ENCODE peak calls at places on chromosomes 13 and 19, in nine cellular contexts. K is stimulated activated CD4-positive, alpha-beta T cell treated with anti-CD3 and anti-CD28 coated beads, Interleukin-4, amount 100 ng/mL, for 1 hour; W is esophagus squamous epithelium; T is HT-29; S is bronchial epithelial cell; M is spleen; Z is Right ventricle myocardium superior; P is type B pancreatic cell; F is WTC11. B is an unnamed sample.

GRCh38 chr13:30257433-30258099 is 49.8 kb downstream of the KATNAL1 start:
- DNase-seq in K (no peak), W (no peak), T (no peak), S (no peak), M (no peak), Z (peak), P (no peak), F (peak), B (no peak)

GRCh38 chr13:49859568-49859967 is 67.1 kb upstream of the KPNA3 start:
- DNase-seq in K (no peak), W (no peak), T (no peak), S (peak), M (no peak), Z (no peak), P (no peak), F (no peak), B (no peak)

GRCh38 chr13:31067416-31068118 is 94.1 kb downstream of the HSPH1 start:
- DNase-seq in K (no peak), W (no peak), T (no peak), S (peak), M (no peak), Z (no peak), P (no peak), F (no peak), B (no peak)

GRCh38 chr19:32012886-32013635 is 332.3 kb upstream of the ZNF507 start:
- DNase-seq in K (no peak), W (no peak), T (no peak), S (no peak), M (no peak), Z (no peak), P (no peak), F (no peak), B (no peak)

GRCh38 chr19:10149427-10149826 is 29.7 kb upstream of the EIF3G start:
- DNase-seq in K (no peak), W (no peak), T (no peak), S (no peak), M (no peak), Z (no peak), P (no peak), F (no peak), B (no peak)

GRCh38 chr13:113785051-113786010 is 26.3 kb downstream of the TMEM255B start:
- DNase-seq in K (no peak), W (no peak), T (peak), S (peak), M (peak), Z (no peak), P (no peak), F (no peak), B (no peak)

GRCh38 chr19:39916851-39917396 is 17.5 kb downstream of the FCGBP start:
- DNase-seq in K (no peak), W (no peak), T (no peak), S (no peak), M (peak), Z (no peak), P (peak), F (no peak), B (no peak)

GRCh38 chr19:53870485-53870844 is 2.8 kb downstream of the MYADM start:
- DNase-seq in K (no peak), W (no peak), T (peak), S (no peak), M (peak), Z (peak), P (no peak), F (no peak), B (no peak)

GRCh38 chr19:35509018-35509652 is 4.3 kb downstream of the DMKN start:
- DNase-seq in K (peak), W (no peak), T (peak), S (peak), M (peak), Z (no peak), P (no peak), F (peak), B (no peak)

GRCh38 chr13:93559718-93560117 is 333.1 kb downstream of the GPC6 start:
- DNase-seq in K (no peak), W (no peak), T (no peak), S (peak), M (no peak), Z (no peak), P (no peak), F (no peak), B (no peak)

GRCh38 chr19:16921766-16922591 is 33.2 kb downstream of the F2RL3 start:
- DNase-seq in K (no peak), W (no peak), T (no peak), S (no peak), M (no peak), Z (no peak), P (no peak), F (no peak), B (no peak)

GRCh38 chr13:75798353-75799245 is 162.5 kb downstream of the LMO7 start:
- DNase-seq in K (no peak), W (no peak), T (peak), S (peak), M (no peak), Z (no peak), P (no peak), F (no peak), B (no peak)

GRCh38 chr19:53849237-53849676 is 18.4 kb upstream of the MYADM start:
- DNase-seq in K (no peak), W (no peak), T (no peak), S (no peak), M (no peak), Z (no peak), P (no peak), F (no peak), B (no peak)

GRCh38 chr13:42970824-42971669 is 21.0 kb downstream of the EPSTI1 start:
- DNase-seq in K (peak), W (no peak), T (peak), S (peak), M (no peak), Z (no peak), P (no peak), F (peak), B (peak)

GRCh38 chr13:98842858-98843481 is 90.5 kb upstream of the SLC15A1 start:
- DNase-seq in K (peak), W (no peak), T (peak), S (peak), M (peak), Z (peak), P (peak), F (peak), B (peak)

B was measured in stimulated activated effector memory CD8-positive, alpha-beta T cell treated with anti-CD3 and anti-CD28 coated beads, Interleukin-12 subunit alpha, Interleukin-12 subunit beta, amount 100 ng/mL, for 72 hours.